ENCODE peak calls at places on chromosomes 4 and X, in ten cellular contexts. I, M, N, Z, S, U, G, R, O and H are unnamed samples.

GRCh38 chr4:151218343-151218742 is 58.6 kb upstream of the PRSS48 start:
- DNase-seq in S (no peak), Z (no peak), M (peak; percentile 52), N (peak; percentile 41), U (peak; percentile 50), I (no peak), G (no peak), O (no peak), R (no peak), H (no peak)

GRCh38 chr4:81136161-81136910 is 78.7 kb downstream of the PRKG2 start:
- DNase-seq in N (peak; percentile 90), R (no peak), M (peak; percentile 51), S (no peak), G (no peak), O (peak; percentile 78), I (peak; percentile 99), Z (no peak), U (peak; percentile 85), H (peak; percentile 16)

GRCh38 chr4:143184217-143184502 is 557 bp upstream of the USP38 start:
- DNase-seq in S (no peak), O (no peak), I (no peak), R (no peak), G (no peak), N (no peak), Z (no peak), M (no peak), U (no peak), H (no peak)

GRCh38 chrX:70183091-70183490 is 5.8 kb downstream of the DGAT2L6 start:
- DNase-seq in R (no peak), I (no peak), Z (no peak), G (no peak), S (no peak), U (no peak), N (no peak), M (no peak), O (no peak), H (no peak)

GRCh38 chr4:52880994-52881393 is 18.9 kb downstream of the RASL11B start:
- DNase-seq in I (no peak), N (no peak), R (no peak), O (no peak), Z (no peak), U (no peak), G (no peak), S (no peak), M (no peak), H (no peak)

GRCh38 chrX:121163443-121163842 is 116.0 kb downstream of the GLUD2 start:
- DNase-seq in R (no peak), U (no peak), G (no peak), N (no peak), Z (no peak), M (no peak), O (no peak), S (no peak), I (no peak), H (no peak)

GRCh38 chr4:135371137-135371536 is 1169.5 kb upstream of the PABPC4L start:
- DNase-seq in N (no peak), I (no peak), Z (no peak), U (no peak), G (no peak), R (no peak), M (no peak), O (no peak), S (no peak), H (peak; percentile 28)

GRCh38 chr4:42412251-42412650 is 15.0 kb downstream of the SHISA3 start:
- DNase-seq in I (peak; percentile 72), G (no peak), R (no peak), Z (no peak), N (peak; percentile 47), M (peak; percentile 21), U (peak; percentile 83), O (peak; percentile 56), S (no peak), H (peak; percentile 85)

GRCh38 chrX:148500428-148501120 is at the start of gene AFF2:
- DNase-seq in S (no peak), R (peak; percentile 8), N (peak; percentile 35), M (no peak), G (peak; percentile 4), I (peak; percentile 33), Z (no peak), U (peak; percentile 5), O (peak; percentile 27), H (no peak)

GRCh38 chr4:184764601-184765000 is 30.7 kb upstream of the CENPU start:
- DNase-seq in O (no peak), Z (no peak), S (no peak), N (no peak), R (no peak), U (no peak), I (no peak), M (no peak), G (no peak), H (no peak)